ENCODE peak calls at places on chromosome 9, in five cellular contexts. One of them, this sample, is unnamed.

GRCh38 chr9:136147038-136147889 is 28.6 kb upstream of the TMEM250 start:
- DNase-seq in psoas muscle: no peak
- DNase-seq in amniotic stem cell: no peak
- DNase-seq in RWPE1: no peak
- DNase-seq in lung: no peak
- DNase-seq in this sample: no peak

GRCh38 chr9:127934248-127934647 is 3.4 kb downstream of the DPM2 start:
- DNase-seq in psoas muscle: no peak
- DNase-seq in amniotic stem cell: no peak
- DNase-seq in RWPE1: no peak
- DNase-seq in lung: no peak
- DNase-seq in this sample: no peak

GRCh38 chr9:71179183-71179582 is 57.8 kb upstream of the TRPM3 start:
- DNase-seq in psoas muscle: no peak
- DNase-seq in amniotic stem cell: no peak
- DNase-seq in RWPE1: no peak
- DNase-seq in lung: no peak
- DNase-seq in this sample: no peak

GRCh38 chr9:136297016-136297691 is 6.7 kb downstream of the CCDC187 start:
- DNase-seq in psoas muscle: peak; percentile 41
- DNase-seq in amniotic stem cell: no peak
- DNase-seq in RWPE1: peak; percentile 66
- DNase-seq in lung: peak; percentile 36
- DNase-seq in this sample: peak; percentile 64

GRCh38 chr9:82560457-82560904 is 502.5 kb downstream of the RASEF start:
- DNase-seq in psoas muscle: no peak
- DNase-seq in amniotic stem cell: no peak
- DNase-seq in RWPE1: no peak
- DNase-seq in lung: peak; percentile 65
- DNase-seq in this sample: peak; percentile 11

GRCh38 chr9:136007906-136008692 is 46.9 kb upstream of the UBAC1 start:
- DNase-seq in psoas muscle: no peak
- DNase-seq in amniotic stem cell: peak; percentile 25
- DNase-seq in RWPE1: peak; percentile 76
- DNase-seq in lung: no peak
- DNase-seq in this sample: no peak

GRCh38 chr9:129946596-129946995 is 96.4 kb downstream of the FNBP1 start:
- DNase-seq in psoas muscle: no peak
- DNase-seq in amniotic stem cell: no peak
- DNase-seq in RWPE1: no peak
- DNase-seq in lung: no peak
- DNase-seq in this sample: no peak

GRCh38 chr9:81575976-81576375 is 113.4 kb downstream of the TLE1 start:
- DNase-seq in psoas muscle: no peak
- DNase-seq in amniotic stem cell: no peak
- DNase-seq in RWPE1: no peak
- DNase-seq in lung: no peak
- DNase-seq in this sample: no peak

GRCh38 chr9:132220069-132220468 is 58.2 kb downstream of the NTNG2 start:
- DNase-seq in psoas muscle: no peak
- DNase-seq in amniotic stem cell: no peak
- DNase-seq in RWPE1: no peak
- DNase-seq in lung: no peak
- DNase-seq in this sample: no peak

GRCh38 chr9:128421474-128422010 is 885 bp downstream of the CERCAM start:
- DNase-seq in psoas muscle: peak; percentile 64
- DNase-seq in amniotic stem cell: no peak
- DNase-seq in RWPE1: no peak
- DNase-seq in lung: no peak
- DNase-seq in this sample: no peak

GRCh38 chr9:115213777-115214428 is 95.9 kb upstream of the TNC start:
- DNase-seq in psoas muscle: no peak
- DNase-seq in amniotic stem cell: no peak
- DNase-seq in RWPE1: peak; percentile 98
- DNase-seq in lung: no peak
- DNase-seq in this sample: peak; percentile 39

GRCh38 chr9:35748858-35749514 is at the start of the genes GBA2 and RGP1:
- DNase-seq in psoas muscle: peak; percentile 94
- DNase-seq in amniotic stem cell: peak; percentile 40
- DNase-seq in RWPE1: peak; percentile 78
- DNase-seq in lung: peak; percentile 84
- DNase-seq in this sample: peak; percentile 81

GRCh38 chr9:126363847-126364671 is 37.4 kb downstream of the MVB12B start:
- DNase-seq in psoas muscle: no peak
- DNase-seq in amniotic stem cell: no peak
- DNase-seq in RWPE1: peak; percentile 61
- DNase-seq in lung: no peak
- DNase-seq in this sample: no peak

GRCh38 chr9:129290606-129291005 is 112.5 kb upstream of the IER5L start:
- DNase-seq in psoas muscle: peak; percentile 40
- DNase-seq in amniotic stem cell: no peak
- DNase-seq in RWPE1: no peak
- DNase-seq in lung: peak; percentile 49
- DNase-seq in this sample: no peak

GRCh38 chr9:98890256-98890655 is 53.5 kb upstream of the COL15A1 start:
- DNase-seq in psoas muscle: no peak
- DNase-seq in amniotic stem cell: no peak
- DNase-seq in RWPE1: no peak
- DNase-seq in lung: no peak
- DNase-seq in this sample: no peak

GRCh38 chr9:132411091-132411508 is 1.1 kb downstream of the CFAP77 start:
- DNase-seq in psoas muscle: peak; percentile 59
- DNase-seq in amniotic stem cell: no peak
- DNase-seq in RWPE1: peak; percentile 89
- DNase-seq in lung: peak; percentile 46
- DNase-seq in this sample: peak; percentile 34

GRCh38 chr9:130474131-130474530 is 29.4 kb downstream of the ASS1 start:
- DNase-seq in psoas muscle: no peak
- DNase-seq in amniotic stem cell: no peak
- DNase-seq in RWPE1: no peak
- DNase-seq in lung: no peak
- DNase-seq in this sample: no peak

GRCh38 chr9:137611623-137612609 is 6.4 kb downstream of the ARRDC1 start:
- DNase-seq in psoas muscle: peak; percentile 72
- DNase-seq in amniotic stem cell: peak; percentile 66
- DNase-seq in RWPE1: peak; percentile 98
- DNase-seq in lung: peak; percentile 93
- DNase-seq in this sample: peak; percentile 94

GRCh38 chr9:126125577-126125976 is 201.1 kb upstream of the MVB12B start:
- DNase-seq in psoas muscle: no peak
- DNase-seq in amniotic stem cell: no peak
- DNase-seq in RWPE1: peak; percentile 50
- DNase-seq in lung: peak; percentile 28
- DNase-seq in this sample: no peak

GRCh38 chr9:134560654-134561053 is 80.9 kb upstream of the COL5A1 start:
- DNase-seq in psoas muscle: no peak
- DNase-seq in amniotic stem cell: no peak
- DNase-seq in RWPE1: no peak
- DNase-seq in lung: no peak
- DNase-seq in this sample: no peak

GRCh38 chr9:129776566-129776937 is 23.7 kb upstream of the PTGES start:
- DNase-seq in psoas muscle: peak; percentile 60
- DNase-seq in amniotic stem cell: no peak
- DNase-seq in RWPE1: no peak
- DNase-seq in lung: no peak
- DNase-seq in this sample: no peak

GRCh38 chr9:113634597-113635515 is 171.3 kb downstream of the RGS3 start:
- DNase-seq in psoas muscle: no peak
- DNase-seq in amniotic stem cell: no peak
- DNase-seq in RWPE1: no peak
- DNase-seq in lung: no peak
- DNase-seq in this sample: no peak

GRCh38 chr9:123225995-123226394 is 42.4 kb downstream of the STRBP start:
- DNase-seq in psoas muscle: no peak
- DNase-seq in amniotic stem cell: no peak
- DNase-seq in RWPE1: peak; percentile 66
- DNase-seq in lung: no peak
- DNase-seq in this sample: no peak

GRCh38 chr9:94507531-94508258 is 47.2 kb upstream of the PCAT7 start:
- DNase-seq in psoas muscle: no peak
- DNase-seq in amniotic stem cell: no peak
- DNase-seq in RWPE1: no peak
- DNase-seq in lung: no peak
- DNase-seq in this sample: no peak

GRCh38 chr9:113808391-113809191 is 67.5 kb upstream of the ZNF618 start:
- DNase-seq in psoas muscle: peak; percentile 59
- DNase-seq in amniotic stem cell: peak; percentile 13
- DNase-seq in RWPE1: peak; percentile 75
- DNase-seq in lung: no peak
- DNase-seq in this sample: peak; percentile 27

GRCh38 chr9:10366171-10366779 is 246.5 kb downstream of the PTPRD start:
- DNase-seq in psoas muscle: no peak
- DNase-seq in amniotic stem cell: no peak
- DNase-seq in RWPE1: peak; percentile 9
- DNase-seq in lung: no peak
- DNase-seq in this sample: no peak

GRCh38 chr9:135308809-135309762 is 170.5 kb upstream of the PPP1R26 start:
- DNase-seq in psoas muscle: no peak
- DNase-seq in amniotic stem cell: no peak
- DNase-seq in RWPE1: no peak
- DNase-seq in lung: no peak
- DNase-seq in this sample: no peak

GRCh38 chr9:108325406-108325805 is 530.4 kb downstream of the ACTL7B start:
- DNase-seq in psoas muscle: no peak
- DNase-seq in amniotic stem cell: no peak
- DNase-seq in RWPE1: no peak
- DNase-seq in lung: no peak
- DNase-seq in this sample: no peak

GRCh38 chr9:85702881-85703280 is 38.9 kb downstream of the AGTPBP1 start:
- DNase-seq in psoas muscle: no peak
- DNase-seq in amniotic stem cell: no peak
- DNase-seq in RWPE1: no peak
- DNase-seq in lung: no peak
- DNase-seq in this sample: no peak

GRCh38 chr9:36765468-36766341 is 193.0 kb downstream of the MELK start:
- DNase-seq in psoas muscle: peak; percentile 74
- DNase-seq in amniotic stem cell: no peak
- DNase-seq in RWPE1: peak; percentile 92
- DNase-seq in lung: peak; percentile 55
- DNase-seq in this sample: peak; percentile 72

GRCh38 chr9:134283111-134283515 is 43.1 kb upstream of the RXRA start:
- DNase-seq in psoas muscle: peak; percentile 89
- DNase-seq in amniotic stem cell: no peak
- DNase-seq in RWPE1: peak; percentile 88
- DNase-seq in lung: peak; percentile 51
- DNase-seq in this sample: peak; percentile 84

GRCh38 chr9:15235658-15236057 is 71.4 kb downstream of the TTC39B start:
- DNase-seq in psoas muscle: no peak
- DNase-seq in amniotic stem cell: no peak
- DNase-seq in RWPE1: no peak
- DNase-seq in lung: no peak
- DNase-seq in this sample: no peak

GRCh38 chr9:21255538-21256212 is 15.9 kb upstream of the IFNA14 start:
- DNase-seq in psoas muscle: no peak
- DNase-seq in amniotic stem cell: no peak
- DNase-seq in RWPE1: no peak
- DNase-seq in lung: no peak
- DNase-seq in this sample: no peak

GRCh38 chr9:75995066-75995465 is 104.6 kb downstream of the PCSK5 start:
- DNase-seq in psoas muscle: no peak
- DNase-seq in amniotic stem cell: no peak
- DNase-seq in RWPE1: no peak
- DNase-seq in lung: no peak
- DNase-seq in this sample: no peak

GRCh38 chr9:93822229-93822628 is 132.9 kb downstream of the BARX1 start:
- DNase-seq in psoas muscle: no peak
- DNase-seq in amniotic stem cell: no peak
- DNase-seq in RWPE1: no peak
- DNase-seq in lung: no peak
- DNase-seq in this sample: no peak

GRCh38 chr9:68629042-68629441 is 76.0 kb upstream of the PIP5K1B start:
- DNase-seq in psoas muscle: no peak
- DNase-seq in amniotic stem cell: no peak
- DNase-seq in RWPE1: no peak
- DNase-seq in lung: no peak
- DNase-seq in this sample: no peak

This sample was measured in mucosa of gallbladder.